ENCODE peak calls at places on chromosomes 16 and 17, in seven cellular contexts. One of them, this sample, is unnamed.

GRCh38 chr17:3959295-3959899 is 4.8 kb downstream of the ATP2A3 start:
- DNase-seq in SK-N-SH: no peak
- DNase-seq in brain microvascular endothelial cell: peak
- DNase-seq in astrocyte of the cerebellum: no peak
- DNase-seq in progenitor cell of endocrine pancreas: no peak
- DNase-seq in AG04450: peak
- DNase-seq in AG09319: no peak
- DNase-seq in this sample: no peak

GRCh38 chr16:52251495-52251894 is 295.4 kb downstream of the TOX3 start:
- DNase-seq in SK-N-SH: no peak
- DNase-seq in brain microvascular endothelial cell: no peak
- DNase-seq in astrocyte of the cerebellum: no peak
- DNase-seq in progenitor cell of endocrine pancreas: no peak
- DNase-seq in AG04450: no peak
- DNase-seq in AG09319: no peak
- DNase-seq in this sample: no peak

GRCh38 chr16:70804153-70804728 is 3.3 kb upstream of the VAC14 start:
- DNase-seq in SK-N-SH: no peak
- DNase-seq in brain microvascular endothelial cell: peak
- DNase-seq in astrocyte of the cerebellum: peak
- DNase-seq in progenitor cell of endocrine pancreas: no peak
- DNase-seq in AG04450: peak
- DNase-seq in AG09319: no peak
- DNase-seq in this sample: peak

GRCh38 chr17:74212913-74213791 is at the start of gene TTYH2:
- DNase-seq in SK-N-SH: peak
- DNase-seq in brain microvascular endothelial cell: peak
- DNase-seq in astrocyte of the cerebellum: peak
- DNase-seq in progenitor cell of endocrine pancreas: peak
- DNase-seq in AG04450: peak
- DNase-seq in AG09319: peak
- DNase-seq in this sample: no peak

GRCh38 chr17:58338907-58339774 is 10.5 kb upstream of the TSPOAP1 start:
- DNase-seq in SK-N-SH: peak
- DNase-seq in brain microvascular endothelial cell: peak
- DNase-seq in astrocyte of the cerebellum: no peak
- DNase-seq in progenitor cell of endocrine pancreas: no peak
- DNase-seq in AG04450: peak
- DNase-seq in AG09319: no peak
- DNase-seq in this sample: no peak

GRCh38 chr17:52134641-52135040 is 23.9 kb downstream of the CA10 start:
- DNase-seq in SK-N-SH: no peak
- DNase-seq in brain microvascular endothelial cell: no peak
- DNase-seq in astrocyte of the cerebellum: no peak
- DNase-seq in progenitor cell of endocrine pancreas: no peak
- DNase-seq in AG04450: no peak
- DNase-seq in AG09319: no peak
- DNase-seq in this sample: no peak

GRCh38 chr17:42659079-42659931 is at the start of gene TUBG2:
- DNase-seq in SK-N-SH: peak
- DNase-seq in brain microvascular endothelial cell: peak
- DNase-seq in astrocyte of the cerebellum: peak
- DNase-seq in progenitor cell of endocrine pancreas: peak
- DNase-seq in AG04450: peak
- DNase-seq in AG09319: no peak
- DNase-seq in this sample: no peak

GRCh38 chr16:74450236-74450635 is 29.0 kb upstream of the CLEC18B start:
- DNase-seq in SK-N-SH: no peak
- DNase-seq in brain microvascular endothelial cell: no peak
- DNase-seq in astrocyte of the cerebellum: no peak
- DNase-seq in progenitor cell of endocrine pancreas: no peak
- DNase-seq in AG04450: no peak
- DNase-seq in AG09319: no peak
- DNase-seq in this sample: no peak

GRCh38 chr16:80896778-80897177 is 92.4 kb upstream of the CDYL2 start:
- DNase-seq in SK-N-SH: no peak
- DNase-seq in brain microvascular endothelial cell: no peak
- DNase-seq in astrocyte of the cerebellum: no peak
- DNase-seq in progenitor cell of endocrine pancreas: no peak
- DNase-seq in AG04450: no peak
- DNase-seq in AG09319: no peak
- DNase-seq in this sample: no peak

GRCh38 chr16:75908301-75908700 is 182.0 kb upstream of the CPHXL start:
- DNase-seq in SK-N-SH: no peak
- DNase-seq in brain microvascular endothelial cell: no peak
- DNase-seq in astrocyte of the cerebellum: no peak
- DNase-seq in progenitor cell of endocrine pancreas: no peak
- DNase-seq in AG04450: no peak
- DNase-seq in AG09319: no peak
- DNase-seq in this sample: no peak

GRCh38 chr17:75878174-75878998 is at the start of gene TRIM47:
- DNase-seq in SK-N-SH: peak
- DNase-seq in brain microvascular endothelial cell: peak
- DNase-seq in astrocyte of the cerebellum: no peak
- DNase-seq in progenitor cell of endocrine pancreas: no peak
- DNase-seq in AG04450: no peak
- DNase-seq in AG09319: no peak
- DNase-seq in this sample: no peak

GRCh38 chr17:29642171-29642611 is 19.5 kb upstream of the CORO6 start:
- DNase-seq in SK-N-SH: peak
- DNase-seq in brain microvascular endothelial cell: no peak
- DNase-seq in astrocyte of the cerebellum: no peak
- DNase-seq in progenitor cell of endocrine pancreas: no peak
- DNase-seq in AG04450: no peak
- DNase-seq in AG09319: no peak
- DNase-seq in this sample: no peak

GRCh38 chr17:1617620-1618174 is 10.9 kb downstream of the SLC43A2 start:
- DNase-seq in SK-N-SH: no peak
- DNase-seq in brain microvascular endothelial cell: peak
- DNase-seq in astrocyte of the cerebellum: peak
- DNase-seq in progenitor cell of endocrine pancreas: no peak
- DNase-seq in AG04450: no peak
- DNase-seq in AG09319: peak
- DNase-seq in this sample: peak

GRCh38 chr17:43456029-43456428 is 27.7 kb upstream of the DHX8 start:
- DNase-seq in SK-N-SH: no peak
- DNase-seq in brain microvascular endothelial cell: no peak
- DNase-seq in astrocyte of the cerebellum: no peak
- DNase-seq in progenitor cell of endocrine pancreas: no peak
- DNase-seq in AG04450: no peak
- DNase-seq in AG09319: no peak
- DNase-seq in this sample: no peak

GRCh38 chr16:16144416-16144815 is 78.9 kb downstream of the ABCC6 start:
- DNase-seq in SK-N-SH: no peak
- DNase-seq in brain microvascular endothelial cell: no peak
- DNase-seq in astrocyte of the cerebellum: no peak
- DNase-seq in progenitor cell of endocrine pancreas: no peak
- DNase-seq in AG04450: no peak
- DNase-seq in AG09319: no peak
- DNase-seq in this sample: no peak

GRCh38 chr16:1013593-1013900 is 32.0 kb downstream of the SOX8 start:
- DNase-seq in SK-N-SH: no peak
- DNase-seq in brain microvascular endothelial cell: no peak
- DNase-seq in astrocyte of the cerebellum: no peak
- DNase-seq in progenitor cell of endocrine pancreas: no peak
- DNase-seq in AG04450: no peak
- DNase-seq in AG09319: no peak
- DNase-seq in this sample: no peak

GRCh38 chr16:66455970-66456369 is 28.9 kb downstream of the BEAN1 start:
- DNase-seq in SK-N-SH: no peak
- DNase-seq in brain microvascular endothelial cell: no peak
- DNase-seq in astrocyte of the cerebellum: no peak
- DNase-seq in progenitor cell of endocrine pancreas: no peak
- DNase-seq in AG04450: no peak
- DNase-seq in AG09319: no peak
- DNase-seq in this sample: no peak

GRCh38 chr16:25707982-25708583 is 16.3 kb downstream of the HS3ST4 start:
- DNase-seq in SK-N-SH: peak
- DNase-seq in brain microvascular endothelial cell: no peak
- DNase-seq in astrocyte of the cerebellum: no peak
- DNase-seq in progenitor cell of endocrine pancreas: no peak
- DNase-seq in AG04450: no peak
- DNase-seq in AG09319: no peak
- DNase-seq in this sample: no peak

GRCh38 chr17:64732336-64733006 is 70.4 kb upstream of the SMURF2 start:
- DNase-seq in SK-N-SH: peak
- DNase-seq in brain microvascular endothelial cell: peak
- DNase-seq in astrocyte of the cerebellum: peak
- DNase-seq in progenitor cell of endocrine pancreas: no peak
- DNase-seq in AG04450: no peak
- DNase-seq in AG09319: peak
- DNase-seq in this sample: no peak

GRCh38 chr17:28384281-28385036 is 13.0 kb downstream of the SARM1 start:
- DNase-seq in SK-N-SH: no peak
- DNase-seq in brain microvascular endothelial cell: no peak
- DNase-seq in astrocyte of the cerebellum: no peak
- DNase-seq in progenitor cell of endocrine pancreas: no peak
- DNase-seq in AG04450: no peak
- DNase-seq in AG09319: no peak
- DNase-seq in this sample: no peak

GRCh38 chr16:2428787-2429036 is 535 bp upstream of the CCNF start:
- DNase-seq in SK-N-SH: no peak
- DNase-seq in brain microvascular endothelial cell: peak
- DNase-seq in astrocyte of the cerebellum: no peak
- DNase-seq in progenitor cell of endocrine pancreas: no peak
- DNase-seq in AG04450: no peak
- DNase-seq in AG09319: no peak
- DNase-seq in this sample: no peak

GRCh38 chr16:9683677-9684076 is 498.6 kb downstream of the GRIN2A start:
- DNase-seq in SK-N-SH: no peak
- DNase-seq in brain microvascular endothelial cell: no peak
- DNase-seq in astrocyte of the cerebellum: no peak
- DNase-seq in progenitor cell of endocrine pancreas: no peak
- DNase-seq in AG04450: no peak
- DNase-seq in AG09319: no peak
- DNase-seq in this sample: no peak

GRCh38 chr16:50301626-50302471 is 35.5 kb downstream of the ADCY7 start:
- DNase-seq in SK-N-SH: peak
- DNase-seq in brain microvascular endothelial cell: peak
- DNase-seq in astrocyte of the cerebellum: peak
- DNase-seq in progenitor cell of endocrine pancreas: no peak
- DNase-seq in AG04450: no peak
- DNase-seq in AG09319: no peak
- DNase-seq in this sample: peak

GRCh38 chr16:86089986-86090385 is 191.0 kb downstream of the IRF8 start:
- DNase-seq in SK-N-SH: no peak
- DNase-seq in brain microvascular endothelial cell: no peak
- DNase-seq in astrocyte of the cerebellum: no peak
- DNase-seq in progenitor cell of endocrine pancreas: no peak
- DNase-seq in AG04450: no peak
- DNase-seq in AG09319: no peak
- DNase-seq in this sample: no peak

GRCh38 chr17:35341465-35341992 is 31.9 kb downstream of the SLFN11 start:
- DNase-seq in SK-N-SH: no peak
- DNase-seq in brain microvascular endothelial cell: no peak
- DNase-seq in astrocyte of the cerebellum: no peak
- DNase-seq in progenitor cell of endocrine pancreas: no peak
- DNase-seq in AG04450: no peak
- DNase-seq in AG09319: no peak
- DNase-seq in this sample: no peak

GRCh38 chr17:59698143-59698542 is 9.1 kb downstream of the PTRH2 start:
- DNase-seq in SK-N-SH: no peak
- DNase-seq in brain microvascular endothelial cell: no peak
- DNase-seq in astrocyte of the cerebellum: no peak
- DNase-seq in progenitor cell of endocrine pancreas: no peak
- DNase-seq in AG04450: no peak
- DNase-seq in AG09319: no peak
- DNase-seq in this sample: no peak

GRCh38 chr17:77649717-77650211 is 308.7 kb upstream of the TNRC6C start:
- DNase-seq in SK-N-SH: no peak
- DNase-seq in brain microvascular endothelial cell: peak
- DNase-seq in astrocyte of the cerebellum: no peak
- DNase-seq in progenitor cell of endocrine pancreas: no peak
- DNase-seq in AG04450: no peak
- DNase-seq in AG09319: peak
- DNase-seq in this sample: peak
- TF ChIP-seq CTCF in SK-N-SH: peak
- TF ChIP-seq CTCF in brain microvascular endothelial cell: peak
- TF ChIP-seq CTCF in astrocyte of the cerebellum: no peak
- TF ChIP-seq CTCF in progenitor cell of endocrine pancreas: no peak
- TF ChIP-seq CTCF in AG04450: no peak
- TF ChIP-seq CTCF in AG09319: no peak
- TF ChIP-seq CTCF in this sample: peak

GRCh38 chr16:64455275-64455674 is 666.6 kb downstream of the CDH11 start:
- DNase-seq in SK-N-SH: no peak
- DNase-seq in brain microvascular endothelial cell: no peak
- DNase-seq in astrocyte of the cerebellum: no peak
- DNase-seq in progenitor cell of endocrine pancreas: no peak
- DNase-seq in AG04450: no peak
- DNase-seq in AG09319: no peak
- DNase-seq in this sample: no peak
- TF ChIP-seq CTCF in SK-N-SH: peak
- TF ChIP-seq CTCF in brain microvascular endothelial cell: no peak
- TF ChIP-seq CTCF in astrocyte of the cerebellum: peak
- TF ChIP-seq CTCF in progenitor cell of endocrine pancreas: no peak
- TF ChIP-seq CTCF in AG04450: peak
- TF ChIP-seq CTCF in AG09319: peak
- TF ChIP-seq CTCF in this sample: no peak

GRCh38 chr17:61337247-61337812 is 62.3 kb upstream of the TBX2 start:
- DNase-seq in SK-N-SH: no peak
- DNase-seq in brain microvascular endothelial cell: no peak
- DNase-seq in astrocyte of the cerebellum: no peak
- DNase-seq in progenitor cell of endocrine pancreas: no peak
- DNase-seq in AG04450: no peak
- DNase-seq in AG09319: no peak
- DNase-seq in this sample: no peak
- TF ChIP-seq CTCF in SK-N-SH: no peak
- TF ChIP-seq CTCF in brain microvascular endothelial cell: peak
- TF ChIP-seq CTCF in astrocyte of the cerebellum: no peak
- TF ChIP-seq CTCF in progenitor cell of endocrine pancreas: no peak
- TF ChIP-seq CTCF in AG04450: no peak
- TF ChIP-seq CTCF in AG09319: no peak
- TF ChIP-seq CTCF in this sample: no peak

GRCh38 chr17:8256291-8256690 is 7.2 kb downstream of the PFAS start:
- DNase-seq in SK-N-SH: no peak
- DNase-seq in brain microvascular endothelial cell: no peak
- DNase-seq in astrocyte of the cerebellum: no peak
- DNase-seq in progenitor cell of endocrine pancreas: no peak
- DNase-seq in AG04450: no peak
- DNase-seq in AG09319: no peak
- DNase-seq in this sample: no peak

GRCh38 chr17:8254881-8255280 is 5.8 kb downstream of the PFAS start:
- DNase-seq in SK-N-SH: no peak
- DNase-seq in brain microvascular endothelial cell: no peak
- DNase-seq in astrocyte of the cerebellum: no peak
- DNase-seq in progenitor cell of endocrine pancreas: no peak
- DNase-seq in AG04450: no peak
- DNase-seq in AG09319: no peak
- DNase-seq in this sample: no peak

GRCh38 chr17:8255499-8255898 is 6.4 kb downstream of the PFAS start:
- DNase-seq in SK-N-SH: no peak
- DNase-seq in brain microvascular endothelial cell: no peak
- DNase-seq in astrocyte of the cerebellum: no peak
- DNase-seq in progenitor cell of endocrine pancreas: no peak
- DNase-seq in AG04450: no peak
- DNase-seq in AG09319: no peak
- DNase-seq in this sample: no peak

GRCh38 chr17:8256691-8257090 is 7.6 kb downstream of the PFAS start:
- DNase-seq in SK-N-SH: no peak
- DNase-seq in brain microvascular endothelial cell: no peak
- DNase-seq in astrocyte of the cerebellum: no peak
- DNase-seq in progenitor cell of endocrine pancreas: no peak
- DNase-seq in AG04450: no peak
- DNase-seq in AG09319: no peak
- DNase-seq in this sample: no peak

GRCh38 chr17:8253801-8254200 is 4.7 kb downstream of the PFAS start:
- DNase-seq in SK-N-SH: no peak
- DNase-seq in brain microvascular endothelial cell: no peak
- DNase-seq in astrocyte of the cerebellum: no peak
- DNase-seq in progenitor cell of endocrine pancreas: no peak
- DNase-seq in AG04450: no peak
- DNase-seq in AG09319: no peak
- DNase-seq in this sample: no peak
- TF ChIP-seq CTCF in SK-N-SH: peak
- TF ChIP-seq CTCF in brain microvascular endothelial cell: no peak
- TF ChIP-seq CTCF in astrocyte of the cerebellum: no peak
- TF ChIP-seq CTCF in progenitor cell of endocrine pancreas: peak
- TF ChIP-seq CTCF in AG04450: peak
- TF ChIP-seq CTCF in AG09319: peak
- TF ChIP-seq CTCF in this sample: peak

This sample was measured in AG09309.